ENCODE peak calls at places on chromosomes 2 and 18, in five cellular contexts. R is sigmoid colon, U is cortex of kidney, M is AG09309, C is G401. S is an unnamed sample.

GRCh38 chr2:222146488-222146887 is 152.3 kb downstream of the PAX3 start:
- DNase-seq in R (no peak), U (no peak), M (no peak), C (no peak), S (no peak)

GRCh38 chr18:6039055-6039454 is 143.7 kb upstream of the TMEM200C start:
- DNase-seq in R (no peak), U (no peak), M (no peak), C (no peak), S (no peak)

GRCh38 chr2:113890253-113891235 is 655 bp downstream of the ACTR3 start:
- DNase-seq in R (peak; percentile 85), U (no peak), M (no peak), C (peak; percentile 70), S (peak; percentile 29)

GRCh38 chr2:40037303-40037702 is 258.2 kb upstream of the THUMPD2 start:
- DNase-seq in R (no peak), U (no peak), M (no peak), C (no peak), S (no peak)

GRCh38 chr2:218152777-218153176 is 14.0 kb downstream of the CXCR1 start:
- DNase-seq in R (no peak), U (no peak), M (no peak), C (peak; percentile 53), S (no peak)

GRCh38 chr2:106296182-106296815 is 102.2 kb upstream of the UXS1 start:
- DNase-seq in R (no peak), U (no peak), M (no peak), C (no peak), S (no peak)

GRCh38 chr2:230162981-230163380 is 56.8 kb downstream of the SP110 start:
- DNase-seq in R (no peak), U (no peak), M (no peak), C (no peak), S (no peak)

GRCh38 chr2:84187258-84187657 is 271.8 kb downstream of the SUCLG1 start:
- DNase-seq in R (no peak), U (no peak), M (no peak), C (no peak), S (no peak)

GRCh38 chr2:113324684-113325160 is 46.0 kb upstream of the PAX8 start:
- DNase-seq in R (no peak), U (no peak), M (no peak), C (no peak), S (no peak)

GRCh38 chr2:105235388-105236059 is 6.0 kb upstream of the GPR45 start:
- DNase-seq in R (no peak), U (no peak), M (no peak), C (peak; percentile 64), S (no peak)

GRCh38 chr2:149075868-149076267 is 37.4 kb downstream of the LYPD6B start:
- DNase-seq in R (no peak), U (no peak), M (no peak), C (no peak), S (no peak)

GRCh38 chr2:106789185-106789584 is 96.8 kb downstream of the ST6GAL2 start:
- DNase-seq in R (no peak), U (no peak), M (no peak), C (no peak), S (no peak)

GRCh38 chr2:231176061-231176460 is 22.4 kb upstream of the ARMC9 start:
- DNase-seq in R (no peak), U (no peak), M (no peak), C (no peak), S (no peak)

GRCh38 chr2:64201086-64201627 is 56.9 kb upstream of the PELI1 start:
- DNase-seq in R (no peak), U (no peak), M (no peak), C (peak; percentile 15), S (no peak)

GRCh38 chr2:115369380-115369779 is 926.9 kb downstream of the DPP10 start:
- DNase-seq in R (no peak), U (no peak), M (no peak), C (no peak), S (no peak)

GRCh38 chr2:2512931-2513330 is 181.9 kb upstream of the MYT1L start:
- DNase-seq in R (no peak), U (no peak), M (no peak), C (no peak), S (no peak)

GRCh38 chr2:24870891-24871705 is 48.9 kb downstream of the ADCY3 start:
- DNase-seq in R (no peak), U (no peak), M (no peak), C (no peak), S (no peak)

GRCh38 chr2:67808112-67808511 is 254.7 kb downstream of the C1D start:
- DNase-seq in R (no peak), U (no peak), M (no peak), C (no peak), S (no peak)

GRCh38 chr2:206230060-206230890 is 44.2 kb upstream of the ZDBF2 start:
- DNase-seq in R (no peak), U (no peak), M (no peak), C (no peak), S (no peak)

GRCh38 chr2:74427551-74427950 is 6.0 kb downstream of the WDR54 start:
- DNase-seq in R (peak; percentile 32), U (no peak), M (no peak), C (no peak), S (no peak)

GRCh38 chr2:188291617-188292445 is at the start of gene GULP1:
- DNase-seq in R (peak; percentile 90), U (peak; percentile 15), M (no peak), C (no peak), S (peak; percentile 30)

GRCh38 chr2:119431155-119431975 is at the start of gene TMEM37:
- DNase-seq in R (peak; percentile 78), U (peak; percentile 41), M (no peak), C (no peak), S (no peak)

GRCh38 chr2:105455488-105455991 is 56.7 kb upstream of the FHL2 start:
- DNase-seq in R (no peak), U (no peak), M (peak; percentile 99), C (no peak), S (peak; percentile 100)

GRCh38 chr18:62977512-62977911 is 262.2 kb downstream of the PHLPP1 start:
- DNase-seq in R (no peak), U (no peak), M (no peak), C (no peak), S (no peak)

GRCh38 chr2:11203480-11203879 is 48.2 kb downstream of the SLC66A3 start:
- DNase-seq in R (no peak), U (no peak), M (peak; percentile 47), C (no peak), S (peak; percentile 68)

GRCh38 chr2:26911911-26912861 is 58.3 kb upstream of the MAPRE3 start:
- DNase-seq in R (no peak), U (no peak), M (no peak), C (peak; percentile 91), S (no peak)

GRCh38 chr2:241308832-241309500 is 6.5 kb downstream of the HDLBP start:
- DNase-seq in R (no peak), U (no peak), M (no peak), C (no peak), S (no peak)

GRCh38 chr18:68035709-68036522 is 519.4 kb upstream of the DSEL start:
- DNase-seq in R (no peak), U (no peak), M (no peak), C (no peak), S (no peak)